ENCODE peak calls at places on chromosomes 13 and 19, in four cellular contexts. T is aorta; E is CD8-positive, alpha-beta memory T cell; D is K562. P is an unnamed sample.

GRCh38 chr13:49859568-49859967 is 67.1 kb upstream of the KPNA3 start:
- DNase-seq in T (no peak), E (no peak), D (no peak), P (peak; percentile 43)

GRCh38 chr13:27573265-27573664 is 47.1 kb downstream of the LNX2 start:
- DNase-seq in T (no peak), E (no peak), D (no peak), P (no peak)

GRCh38 chr13:38309397-38309796 is 40.3 kb upstream of the UFM1 start:
- DNase-seq in T (no peak), E (no peak), D (no peak), P (no peak)

GRCh38 chr13:74465279-74465678 is 331.1 kb upstream of the KLF12 start:
- DNase-seq in T (no peak), E (no peak), D (no peak), P (no peak)

GRCh38 chr19:49592486-49593232 is 1.7 kb downstream of the PRR12 start:
- DNase-seq in T (no peak), E (no peak), D (peak; percentile 55), P (no peak)

GRCh38 chr19:34120846-34121639 is 51.3 kb upstream of the LSM14A start:
- DNase-seq in T (no peak), E (peak; percentile 34), D (peak; percentile 60), P (no peak)

GRCh38 chr13:80047406-80047805 is 293.5 kb downstream of the SPRY2 start:
- DNase-seq in T (no peak), E (no peak), D (no peak), P (no peak)

GRCh38 chr19:13127051-13127450 is 9.0 kb downstream of the NACC1 start:
- DNase-seq in T (no peak), E (no peak), D (no peak), P (no peak)

GRCh38 chr19:32675720-32676185 is at the start of gene RGS9BP:
- DNase-seq in T (peak; percentile 93), E (peak; percentile 68), D (peak; percentile 71), P (peak; percentile 87)

GRCh38 chr13:36919833-36920611 is at the start of gene SMAD9:
- DNase-seq in T (peak; percentile 95), E (no peak), D (peak; percentile 66), P (peak; percentile 67)

GRCh38 chr13:70829748-70830147 is 721.5 kb upstream of the KLHL1 start:
- DNase-seq in T (no peak), E (no peak), D (no peak), P (no peak)

GRCh38 chr19:34555447-34555846 is 73.9 kb downstream of the WTIP start:
- DNase-seq in T (no peak), E (no peak), D (peak; percentile 27), P (no peak)

GRCh38 chr19:28961772-28962500 is 251.0 kb downstream of the UQCRFS1 start:
- DNase-seq in T (no peak), E (no peak), D (no peak), P (no peak)

GRCh38 chr13:44274838-44275237 is 98.8 kb upstream of the SERP2 start:
- DNase-seq in T (no peak), E (no peak), D (no peak), P (no peak)

GRCh38 chr19:54164369-54165068 is 5.0 kb upstream of the LENG1 start:
- DNase-seq in T (no peak), E (peak; percentile 61), D (peak; percentile 89), P (peak; percentile 96)

GRCh38 chr19:1936916-1937610 is 3.9 kb upstream of the CSNK1G2 start:
- DNase-seq in T (no peak), E (no peak), D (peak; percentile 37), P (no peak)

GRCh38 chr19:42189133-42189532 is 28.3 kb downstream of the DEDD2 start:
- DNase-seq in T (peak; percentile 15), E (no peak), D (no peak), P (no peak)

GRCh38 chr19:19385900-19386339 is 19.6 kb upstream of the GATAD2A start:
- DNase-seq in T (peak; percentile 85), E (peak; percentile 49), D (no peak), P (no peak)

GRCh38 chr13:26372747-26373146 is 118.8 kb downstream of the CDK8 start:
- DNase-seq in T (no peak), E (no peak), D (no peak), P (no peak)

GRCh38 chr13:77919351-77920294 is 992 bp upstream of the EDNRB start:
- DNase-seq in T (peak; percentile 76), E (no peak), D (no peak), P (peak; percentile 56)
- H3K27ac ChIP-seq in T (no peak overlapping the region), E (no peak overlapping the region), D (no peak overlapping the region), P (peak overlapping the region; percentile 55)

DNA sequence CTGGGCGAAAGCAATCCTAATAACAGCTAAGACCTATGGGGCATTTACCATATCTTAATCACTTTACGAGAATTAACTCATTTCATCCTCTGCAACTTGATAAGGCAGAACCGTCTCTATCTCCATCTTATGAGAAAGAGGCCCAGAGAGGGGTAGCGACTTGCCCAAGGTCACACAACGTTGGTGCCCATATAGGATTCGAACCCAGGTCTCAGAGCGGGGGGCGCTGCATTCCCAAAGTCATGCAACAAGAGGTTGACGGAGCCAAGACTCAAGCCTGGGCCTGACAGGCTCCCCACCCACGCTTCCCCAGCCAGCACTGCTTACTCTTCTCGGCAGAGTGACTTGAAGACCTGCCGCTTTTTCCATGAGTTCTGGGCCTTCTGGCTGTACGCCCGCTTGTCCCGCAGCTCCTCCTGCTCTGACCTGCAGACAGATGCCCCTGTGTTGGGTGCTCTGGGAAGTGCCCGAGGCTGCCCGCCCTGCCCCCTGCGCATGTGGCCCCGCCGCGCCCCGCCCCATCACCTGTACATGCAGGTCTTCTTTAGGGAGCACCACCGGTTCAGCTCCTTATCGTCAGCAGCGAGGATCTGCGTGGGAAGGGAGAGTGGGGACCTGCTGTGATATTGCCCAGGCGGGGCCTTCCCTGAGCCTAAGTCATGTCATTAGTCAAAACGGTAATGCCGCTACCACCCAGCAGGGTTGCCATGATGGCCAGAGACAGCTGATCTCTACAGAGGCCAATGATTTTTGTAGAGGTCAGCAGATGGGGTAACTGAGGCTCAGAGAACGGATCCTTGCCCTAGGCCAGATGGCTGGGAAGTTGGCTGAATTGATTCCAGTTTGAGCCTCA is 10.8 kb downstream of the KRI1 start:
- DNase-seq in T (no peak), E (no peak), D (no peak), P (no peak)
- H3K27ac ChIP-seq in T (no peak overlapping the region), E (no peak overlapping the region), D (no peak overlapping the region), P (no peak overlapping the region)

GRCh38 chr19:3474015-3474414 is 6.3 kb downstream of the SMIM24 start:
- DNase-seq in T (no peak), E (no peak), D (no peak), P (no peak)
- H3K27ac ChIP-seq in T (no peak overlapping the region), E (no peak overlapping the region), D (no peak overlapping the region), P (no peak overlapping the region)

DNA sequence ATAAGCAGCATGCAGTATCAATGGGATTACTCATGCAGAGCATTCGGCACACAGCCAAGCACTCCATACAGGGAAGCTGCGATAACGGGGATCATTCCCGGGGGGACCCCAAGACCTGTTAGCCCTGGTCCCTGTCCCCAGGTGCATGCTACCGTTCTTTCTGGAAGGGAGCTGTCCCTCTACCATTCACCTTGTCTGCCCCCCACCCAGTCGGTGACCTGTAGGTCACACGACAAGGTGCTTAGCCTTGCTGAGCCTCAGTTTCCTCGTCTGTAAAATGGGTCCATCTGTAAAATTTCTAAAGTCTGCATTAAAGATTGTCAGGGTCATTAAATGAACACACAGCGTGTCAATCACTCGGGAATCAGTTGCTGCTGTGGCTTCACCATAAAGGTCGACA is 6.8 kb upstream of the ACP7 start:
- DNase-seq in T (no peak), E (no peak), D (no peak), P (no peak)
- H3K27ac ChIP-seq in T (no peak overlapping the region), E (no peak overlapping the region), D (no peak overlapping the region), P (no peak overlapping the region)

DNA sequence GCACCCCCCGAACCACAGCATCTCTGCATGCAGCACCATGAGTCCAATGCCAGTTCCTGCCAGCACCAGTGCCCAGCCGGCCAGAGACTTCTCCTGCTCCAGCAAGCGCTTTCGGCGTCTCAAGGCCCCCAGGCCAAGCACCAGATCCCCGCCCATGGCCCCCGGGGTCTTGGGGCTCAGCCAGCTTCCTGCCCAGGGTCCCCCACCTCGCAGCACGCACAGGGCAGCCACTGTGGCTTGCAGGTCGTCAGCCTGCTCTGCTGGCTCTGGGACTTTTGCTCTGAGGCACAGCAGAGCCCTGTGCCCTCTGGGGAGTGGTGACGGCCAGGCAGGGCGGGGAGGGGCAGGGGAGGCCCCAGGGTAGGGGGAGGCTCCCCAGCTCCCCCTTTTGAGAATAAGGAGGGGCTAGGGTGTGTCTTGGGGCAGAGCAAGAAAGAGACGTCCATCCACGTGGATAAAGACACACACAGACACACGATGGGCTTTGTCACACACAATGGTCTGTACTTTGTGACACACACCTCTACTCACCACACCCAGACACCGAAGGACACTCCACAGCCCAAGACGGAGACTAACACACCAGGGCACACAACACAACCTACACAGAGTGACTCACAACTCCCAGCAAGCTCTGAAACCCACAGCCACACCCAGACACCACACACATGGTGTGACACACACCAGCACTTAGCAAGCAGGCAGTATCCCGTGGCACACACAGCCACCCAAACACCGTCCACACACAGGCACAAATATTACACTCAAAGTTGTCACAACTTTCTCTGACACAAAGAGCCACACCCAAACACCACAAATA is at the start of gene KCNN4:
- DNase-seq in T (peak; percentile 77), E (peak; percentile 42), D (peak; percentile 67), P (peak; percentile 54)
- H3K27ac ChIP-seq in T (no peak within 1 kb of the TSS), E (peak within 1 kb of the TSS; percentile 79), D (peak within 1 kb of the TSS; percentile 83), P (no peak within 1 kb of the TSS)

DNA sequence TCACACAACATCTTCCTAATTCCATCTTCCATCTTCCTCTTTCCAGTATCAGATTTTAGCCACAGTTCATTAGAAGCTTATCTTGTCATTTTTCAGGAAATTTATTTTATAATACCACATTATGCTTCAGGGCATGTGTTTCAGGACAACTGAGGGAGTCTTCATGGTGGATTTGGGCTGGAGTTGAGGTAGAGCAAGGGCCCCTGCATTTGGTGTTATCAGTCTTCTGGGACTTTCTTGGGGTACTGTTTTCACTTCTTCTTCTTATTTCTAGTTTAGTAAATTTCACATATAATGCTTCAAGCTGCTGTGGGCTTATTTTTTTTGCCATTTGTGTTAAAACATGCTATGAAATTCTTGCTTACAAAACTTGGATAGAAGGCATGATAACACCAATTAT is 188.7 kb downstream of the LHFPL6 start:
- DNase-seq in T (no peak), E (no peak), D (no peak), P (no peak)
- H3K27ac ChIP-seq in T (no peak overlapping the region), E (no peak overlapping the region), D (no peak overlapping the region), P (no peak overlapping the region)

GRCh38 chr13:73088332-73088935 is 29.6 kb downstream of the KLF5 start:
- DNase-seq in T (no peak), E (no peak), D (no peak), P (no peak)
- H3K27ac ChIP-seq in T (no peak overlapping the region), E (no peak overlapping the region), D (no peak overlapping the region), P (no peak overlapping the region)

P was measured in left lung.